ENCODE peak calls at places on chromosomes 16 and 17, in five cellular contexts. Q, M, R, Z and I are unnamed samples.

GRCh38 chr16:89277641-89278341 is 60.3 kb downstream of the ZNF778 start:
- DNase-seq in Z (no peak), Q (no peak), R (no peak), M (no peak), I (no peak)

GRCh38 chr17:44501866-44502265 is 1.3 kb downstream of the GPATCH8 start:
- DNase-seq in Z (peak), M (peak), R (no peak), Q (no peak), I (no peak)

GRCh38 chr17:2101448-2102257 is 46.8 kb downstream of the HIC1 start:
- DNase-seq in M (peak), Q (no peak), Z (no peak), R (no peak), I (no peak)

GRCh38 chr17:49681336-49681735 is 3.4 kb upstream of the SPOP start:
- DNase-seq in R (no peak), Z (no peak), M (no peak), Q (no peak), I (no peak)

GRCh38 chr17:41004397-41004796 is 4.5 kb downstream of the KRTAP3-1 start:
- DNase-seq in M (no peak), Q (no peak), Z (no peak), R (no peak), I (no peak)

GRCh38 chr17:48719642-48720262 is 2.6 kb downstream of the PRAC1 start:
- DNase-seq in Z (no peak), Q (no peak), R (no peak), M (no peak), I (no peak)

GRCh38 chr17:62062936-62063335 is 2.1 kb downstream of the MED13 start:
- DNase-seq in M (no peak), Z (no peak), Q (no peak), R (no peak), I (no peak)

GRCh38 chr17:72518810-72519597 is 398.2 kb downstream of the SOX9 start:
- DNase-seq in R (no peak), Q (no peak), M (no peak), Z (peak), I (no peak)

GRCh38 chr16:27588052-27588451 is 38.1 kb downstream of the KATNIP start:
- DNase-seq in R (no peak), Q (no peak), M (no peak), Z (no peak), I (no peak)

GRCh38 chr16:57178296-57178695 is 7.5 kb downstream of the PSME3IP1 start:
- DNase-seq in M (no peak), R (no peak), Z (no peak), Q (no peak), I (no peak)

GRCh38 chr17:48045270-48046001 is 2.7 kb upstream of the NFE2L1 start:
- DNase-seq in R (peak), Z (peak), Q (no peak), M (no peak), I (no peak)

GRCh38 chr16:88790312-88791150 is 5.5 kb upstream of the PIEZO1 start:
- DNase-seq in Z (no peak), Q (no peak), R (no peak), M (peak), I (no peak)

GRCh38 chr16:48546774-48547173 is 63.2 kb downstream of the N4BP1 start:
- DNase-seq in R (no peak), M (no peak), Z (peak), Q (no peak), I (no peak)

GRCh38 chr16:4954714-4955113 is 3.4 kb upstream of the SEC14L5 start:
- DNase-seq in M (no peak), Q (no peak), Z (no peak), R (no peak), I (no peak)

GRCh38 chr16:10579965-10580918 is at the start of gene EMP2:
- DNase-seq in Q (no peak), Z (peak), M (no peak), R (peak), I (no peak)

GRCh38 chr17:65523853-65524664 is 37.4 kb downstream of the AXIN2 start:
- DNase-seq in Z (no peak), Q (no peak), R (no peak), M (no peak), I (no peak)

GRCh38 chr16:14509055-14509454 is 121.0 kb downstream of the PARN start:
- DNase-seq in Z (no peak), R (no peak), Q (no peak), M (no peak), I (no peak)

GRCh38 chr17:40607641-40608040 is 40.0 kb downstream of the SMARCE1 start:
- DNase-seq in M (peak), R (no peak), Q (no peak), Z (no peak), I (no peak)

GRCh38 chr16:82384017-82384416 is 214.0 kb upstream of the MPHOSPH6 start:
- DNase-seq in Q (no peak), M (no peak), R (no peak), Z (no peak), I (no peak)

GRCh38 chr16:76390476-76390875 is 113.3 kb downstream of the CNTNAP4 start:
- DNase-seq in M (no peak), R (no peak), Q (no peak), Z (no peak), I (no peak)

GRCh38 chr17:75806822-75807500 is 22.4 kb downstream of the UNK start:
- DNase-seq in M (no peak), Z (no peak), R (no peak), Q (no peak), I (no peak)

GRCh38 chr17:75808905-75809621 is 24.5 kb downstream of the UNK start:
- DNase-seq in R (peak), Z (no peak), Q (no peak), M (no peak), I (no peak)

GRCh38 chr17:75809631-75810111 is 25.1 kb downstream of the UNK start:
- DNase-seq in Q (no peak), Z (no peak), M (no peak), R (no peak), I (no peak)

GRCh38 chr17:75808549-75808904 is 23.9 kb downstream of the UNK start:
- DNase-seq in M (no peak), R (no peak), Z (no peak), Q (no peak), I (no peak)

DNA sequence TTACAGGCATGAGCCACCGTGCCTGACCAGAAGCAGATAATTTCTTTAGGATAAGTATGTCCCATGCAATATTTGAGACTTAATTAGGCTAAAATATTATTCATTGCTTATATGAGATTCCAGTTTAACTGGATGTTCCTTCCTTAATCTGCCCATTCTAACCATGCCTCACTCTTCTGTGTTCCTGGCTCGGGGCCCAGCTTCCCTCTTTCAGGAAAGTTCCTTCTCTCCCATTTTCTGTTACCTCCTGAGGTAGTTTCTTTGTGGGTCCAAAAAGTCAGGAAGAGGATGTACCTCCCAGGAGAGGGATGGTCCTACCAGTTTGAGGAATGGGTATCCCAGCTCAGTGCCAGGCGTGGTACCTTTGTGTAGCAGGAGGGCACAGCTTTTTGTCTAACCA is 23.3 kb downstream of the UNK start:
- DNase-seq in Q (no peak), Z (no peak), R (no peak), M (no peak), I (no peak)
- H3K27ac ChIP-seq in Q (no peak), Z (no peak), R (no peak), M (no peak), I (no peak)

DNA sequence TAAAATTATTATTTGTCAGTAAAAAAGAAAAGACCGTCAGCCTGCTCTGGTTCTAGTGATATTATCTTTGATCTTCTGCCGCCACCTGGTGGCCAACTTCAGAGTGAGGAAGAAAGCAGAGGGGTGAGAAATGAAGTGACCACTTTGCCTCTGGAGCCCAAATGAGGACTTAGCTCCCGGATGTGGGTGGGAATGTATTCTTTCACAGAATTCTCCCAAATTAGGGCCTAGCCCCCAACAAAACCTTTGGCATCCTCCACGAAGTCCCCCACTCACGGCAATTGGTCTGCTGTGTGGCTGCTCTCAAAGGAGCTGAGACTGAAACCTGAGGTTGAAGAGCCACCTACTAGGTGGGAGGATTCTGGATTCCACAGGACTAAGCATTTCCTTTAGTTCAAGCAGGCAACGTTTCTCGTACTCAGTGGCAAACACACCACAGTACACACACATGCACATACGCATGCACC is 4.9 kb upstream of the ZNF267 start:
- DNase-seq in R (peak), M (peak), Q (peak), Z (peak), I (peak)
- H3K27ac ChIP-seq in R (no peak), M (peak), Q (no peak), Z (no peak), I (no peak)

GRCh38 chr17:57871863-57872262 is 22.0 kb upstream of the MRPS23 start:
- DNase-seq in Z (no peak), R (no peak), M (no peak), Q (no peak), I (no peak)
- H3K27ac ChIP-seq in Z (no peak), R (no peak), M (no peak), Q (peak), I (no peak)

GRCh38 chr17:12227547-12227946 is 206.9 kb downstream of the MAP2K4 start:
- DNase-seq in M (no peak), R (no peak), Z (no peak), Q (no peak), I (no peak)
- H3K27ac ChIP-seq in M (no peak), R (no peak), Z (peak), Q (no peak), I (no peak)